ENCODE peak calls at places on chromosomes 4 and X, in five cellular contexts. E, J, X, A and I are unnamed samples.

GRCh38 chr4:167000141-167000852 is 234.0 kb downstream of the SPOCK3 start:
- DNase-seq in X (no peak), J (peak; percentile 59), A (peak; percentile 91), E (no peak), I (peak; percentile 37)

GRCh38 chr4:89303177-89303576 is 4.4 kb downstream of the GPRIN3 start:
- DNase-seq in J (no peak), E (no peak), X (no peak), A (no peak), I (no peak)

GRCh38 chr4:157043131-157043530 is 32.8 kb upstream of the GLRB start:
- DNase-seq in X (peak; percentile 64), E (no peak), J (peak; percentile 31), A (peak; percentile 39), I (peak; percentile 12)

GRCh38 chrX:50920132-50920531 is 9.6 kb downstream of the BMP15 start:
- DNase-seq in J (peak; percentile 23), X (peak; percentile 22), A (peak; percentile 51), E (no peak), I (peak; percentile 8)

GRCh38 chr4:115279300-115279699 is 165.9 kb upstream of the NDST4 start:
- DNase-seq in A (peak; percentile 25), E (no peak), J (peak; percentile 82), X (no peak), I (no peak)

GRCh38 chr4:78517050-78517652 is 34.4 kb upstream of the ANXA3 start:
- DNase-seq in E (no peak), A (peak; percentile 61), J (peak; percentile 17), X (peak; percentile 54), I (peak; percentile 42)

GRCh38 chrX:135910251-135910650 is 16.7 kb downstream of the SAGE1 start:
- DNase-seq in E (no peak), J (no peak), X (no peak), A (no peak), I (no peak)

GRCh38 chr4:95742872-95743271 is 97.0 kb upstream of the PDHA2 start:
- DNase-seq in E (no peak), X (no peak), A (no peak), J (no peak), I (no peak)

GRCh38 chr4:6765703-6766102 is 16.8 kb upstream of the KIAA0232 start:
- DNase-seq in J (no peak), E (no peak), A (no peak), X (no peak), I (no peak)

GRCh38 chrX:24025741-24026402 is 1.1 kb downstream of the KLHL15 start:
- DNase-seq in J (peak; percentile 24), A (peak; percentile 17), X (no peak), E (no peak), I (peak; percentile 71)

GRCh38 chr4:76316131-76316530 is 9.6 kb downstream of the STBD1 start:
- DNase-seq in J (no peak), E (no peak), X (no peak), A (no peak), I (no peak)

GRCh38 chrX:38326086-38326485 is 1.2 kb downstream of the RPGR start:
- DNase-seq in E (no peak), X (no peak), A (peak; percentile 45), J (no peak), I (no peak)

GRCh38 chrX:101602077-101602476 is 15.7 kb downstream of the ARMCX6 start:
- DNase-seq in E (no peak), J (no peak), A (no peak), X (no peak), I (no peak)

GRCh38 chr4:62144431-62144830 is 944.3 kb downstream of the ADGRL3 start:
- DNase-seq in E (no peak), X (no peak), J (no peak), A (no peak), I (no peak)

GRCh38 chrX:21932277-21932996 is 8.1 kb upstream of the SMS start:
- DNase-seq in A (peak; percentile 84), X (no peak), J (peak; percentile 89), E (no peak), I (no peak)

GRCh38 chrX:40871385-40872082 is 136.2 kb upstream of the MED14 start:
- DNase-seq in A (peak; percentile 18), J (peak; percentile 61), E (no peak), X (no peak), I (no peak)

GRCh38 chr4:72984351-72984750 is 85.2 kb downstream of the COX18 start:
- DNase-seq in X (no peak), E (no peak), A (no peak), J (no peak), I (no peak)

GRCh38 chr4:55947912-55948725 is 626 bp upstream of the CEP135 start:
- DNase-seq in E (no peak), X (no peak), J (peak; percentile 93), A (peak; percentile 96), I (peak; percentile 61)
- TF ChIP-seq EZH2 in E (no peak), X (no peak), J (no peak), A (no peak), I (no peak)

DNA sequence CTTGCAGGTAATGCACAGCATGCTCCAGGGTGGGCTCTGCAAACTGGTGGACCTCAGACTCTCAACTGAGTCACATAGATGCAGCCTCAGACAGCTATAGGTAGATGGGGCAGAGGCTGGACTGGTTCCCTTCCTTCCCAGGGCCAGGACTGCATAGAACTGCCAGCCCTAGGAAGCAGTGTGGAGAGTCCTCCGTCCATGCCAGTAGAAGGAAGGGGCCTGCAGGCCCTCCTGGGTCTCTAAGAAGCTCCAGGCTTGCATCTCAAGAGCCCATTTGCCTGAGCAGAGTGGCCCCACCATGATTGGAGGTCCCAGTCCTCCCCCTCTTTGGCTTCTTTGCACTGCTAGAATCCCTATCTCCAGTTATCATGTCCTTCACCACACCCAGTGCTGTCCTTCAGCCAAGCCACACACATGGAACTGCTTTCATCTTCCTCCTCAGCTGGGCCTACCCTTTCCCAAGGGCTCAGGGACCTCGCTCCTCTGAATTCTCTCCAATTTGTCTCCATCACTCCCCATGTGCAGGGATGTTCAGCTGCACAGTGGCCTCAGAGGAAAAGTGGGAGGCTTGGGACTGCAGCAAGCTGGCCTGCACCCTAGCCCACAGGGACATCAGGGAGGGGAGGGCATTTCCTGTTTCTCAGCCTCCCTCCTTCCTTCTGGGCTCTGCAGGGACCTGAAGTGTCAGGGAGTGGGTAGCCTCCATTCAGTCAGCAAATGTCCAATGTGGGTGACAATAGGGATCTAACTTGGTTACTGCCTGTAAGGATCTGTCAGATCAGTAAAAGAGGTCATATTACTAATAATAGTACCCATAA is 146.0 kb downstream of the PJA1 start:
- DNase-seq in X (no peak), A (no peak), J (no peak), E (no peak), I (no peak)
- H4K20me1 ChIP-seq in X (no peaks in the 10 kb centered on the region), A (no peaks in the 10 kb centered on the region), J (no peaks in the 10 kb centered on the region), E (no peaks in the 10 kb centered on the region), I (no peaks in the 10 kb centered on the region)

DNA sequence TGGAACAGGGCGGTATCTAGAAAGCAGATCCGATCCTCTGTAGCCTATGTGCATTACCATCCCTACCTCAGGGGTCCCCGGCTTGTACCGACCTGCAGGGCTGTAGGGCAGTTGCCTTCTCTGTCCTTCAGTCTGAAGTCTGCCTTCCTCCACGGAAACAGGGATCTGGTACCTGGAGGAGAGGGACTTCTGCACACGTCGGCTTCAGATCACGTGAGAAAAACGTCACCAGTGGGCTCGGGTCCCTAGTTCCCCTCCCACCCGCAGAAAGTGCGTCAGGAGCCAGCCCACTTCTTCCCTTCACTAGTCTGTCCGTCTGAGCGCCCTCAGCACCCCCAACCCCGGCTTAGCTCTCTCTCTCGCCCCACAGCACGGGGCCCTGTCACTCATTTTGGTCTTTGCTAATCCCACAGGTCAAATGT is at the start of gene TCEAL5:
- DNase-seq in E (no peak), X (no peak), J (no peak), A (no peak), I (no peak)
- TF ChIP-seq EZH2 in E (no peak), X (no peak), J (peak; percentile 25), A (no peak), I (no peak)

DNA sequence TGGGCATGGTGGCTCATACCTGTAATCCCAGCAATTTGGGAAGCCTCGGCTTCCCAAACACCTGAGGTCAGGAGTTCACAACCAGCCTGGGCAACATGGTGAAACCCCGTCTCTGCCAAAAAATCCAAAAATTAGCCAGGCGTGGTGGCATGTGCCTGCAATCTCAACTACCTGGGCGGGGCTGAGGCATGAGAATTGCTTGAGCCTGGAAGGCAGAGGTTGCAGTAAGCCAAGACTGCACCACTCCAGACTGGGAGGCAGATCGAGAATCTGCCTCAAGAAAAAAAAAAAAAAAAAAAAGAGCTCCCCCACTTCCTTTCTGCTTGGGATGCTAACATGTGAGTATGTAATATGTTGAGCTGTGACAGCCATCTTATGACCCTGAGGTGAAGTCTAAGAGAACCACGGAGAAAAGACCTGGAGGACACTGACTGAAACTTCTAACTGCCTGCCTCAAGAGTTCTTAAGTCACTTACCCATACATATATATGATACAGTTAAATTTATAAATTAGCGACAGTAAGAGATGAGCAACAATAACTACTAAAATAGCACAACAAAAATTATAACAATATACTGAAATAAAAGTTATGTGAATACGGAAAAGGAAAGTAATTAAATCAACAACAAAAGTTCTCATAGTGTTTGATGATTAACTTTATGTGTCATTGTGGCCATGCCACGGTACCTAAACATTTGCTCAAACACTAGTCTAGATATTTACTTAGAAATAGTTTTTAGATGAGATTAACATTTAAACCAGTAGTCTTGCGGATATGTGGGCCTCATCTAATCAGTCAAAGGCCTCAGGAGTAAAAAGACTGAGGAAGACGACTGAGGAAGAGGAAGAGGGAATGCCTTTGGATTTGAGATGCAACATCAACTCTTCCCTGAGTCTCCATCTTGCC is 178.3 kb downstream of the OPHN1 start:
- DNase-seq in X (no peak), J (no peak), E (no peak), A (peak; percentile 69), I (no peak)
- H4K20me1 ChIP-seq in X (no peaks in the 10 kb centered on the region), J (no peaks in the 10 kb centered on the region), E (no peaks in the 10 kb centered on the region), A (no peaks in the 10 kb centered on the region), I (no peaks in the 10 kb centered on the region)